ENCODE peak calls at places on chromosomes 11 and 22, in seven cellular contexts. One of them, this sample, is unnamed.

GRCh38 chr11:85889676-85890579 is 34.7 kb downstream of the CCDC83 start:
- DNase-seq in neuronal stem cell: no peak
- DNase-seq in Caco-2: peak; percentile 73
- DNase-seq in ovary: no peak
- DNase-seq in HCT116: peak; percentile 72
- DNase-seq in uterus: no peak
- DNase-seq in tibial artery: no peak
- DNase-seq in this sample: no peak

GRCh38 chr22:19567383-19568009 is 43.3 kb upstream of the CLDN5 start:
- DNase-seq in neuronal stem cell: no peak
- DNase-seq in Caco-2: no peak
- DNase-seq in ovary: no peak
- DNase-seq in HCT116: no peak
- DNase-seq in uterus: no peak
- DNase-seq in tibial artery: no peak
- DNase-seq in this sample: no peak

GRCh38 chr11:74311352-74311926 is at the start of gene P4HA3:
- DNase-seq in neuronal stem cell: peak; percentile 39
- DNase-seq in Caco-2: peak; percentile 86
- DNase-seq in ovary: peak; percentile 48
- DNase-seq in HCT116: peak; percentile 18
- DNase-seq in uterus: peak; percentile 70
- DNase-seq in tibial artery: peak; percentile 55
- DNase-seq in this sample: peak; percentile 95

GRCh38 chr22:37147186-37147990 is 2.3 kb downstream of the IL2RB start:
- DNase-seq in neuronal stem cell: no peak
- DNase-seq in Caco-2: no peak
- DNase-seq in ovary: no peak
- DNase-seq in HCT116: no peak
- DNase-seq in uterus: no peak
- DNase-seq in tibial artery: no peak
- DNase-seq in this sample: no peak

GRCh38 chr22:44587004-44587793 is 89.2 kb upstream of the RTL6 start:
- DNase-seq in neuronal stem cell: no peak
- DNase-seq in Caco-2: no peak
- DNase-seq in ovary: no peak
- DNase-seq in HCT116: no peak
- DNase-seq in uterus: no peak
- DNase-seq in tibial artery: no peak
- DNase-seq in this sample: peak; percentile 64

GRCh38 chr11:107043242-107043991 is 25.1 kb upstream of the GUCY1A2 start:
- DNase-seq in neuronal stem cell: no peak
- DNase-seq in Caco-2: no peak
- DNase-seq in ovary: no peak
- DNase-seq in HCT116: no peak
- DNase-seq in uterus: no peak
- DNase-seq in tibial artery: no peak
- DNase-seq in this sample: no peak

GRCh38 chr22:27679722-27680488 is 121.7 kb downstream of the MN1 start:
- DNase-seq in neuronal stem cell: no peak
- DNase-seq in Caco-2: no peak
- DNase-seq in ovary: no peak
- DNase-seq in HCT116: no peak
- DNase-seq in uterus: no peak
- DNase-seq in tibial artery: no peak
- DNase-seq in this sample: no peak

GRCh38 chr22:46813816-46814597 is 51.6 kb downstream of the TBC1D22A start:
- DNase-seq in neuronal stem cell: no peak
- DNase-seq in Caco-2: no peak
- DNase-seq in ovary: no peak
- DNase-seq in HCT116: no peak
- DNase-seq in uterus: no peak
- DNase-seq in tibial artery: no peak
- DNase-seq in this sample: peak; percentile 26

GRCh38 chr11:85682330-85683305 is 3.4 kb downstream of the CCDC89 start:
- DNase-seq in neuronal stem cell: no peak
- DNase-seq in Caco-2: no peak
- DNase-seq in ovary: peak; percentile 79
- DNase-seq in HCT116: no peak
- DNase-seq in uterus: peak; percentile 76
- DNase-seq in tibial artery: peak; percentile 48
- DNase-seq in this sample: no peak

GRCh38 chr11:69841859-69842698 is 22.9 kb upstream of the FGF3 start:
- DNase-seq in neuronal stem cell: no peak
- DNase-seq in Caco-2: peak; percentile 48
- DNase-seq in ovary: no peak
- DNase-seq in HCT116: peak; percentile 49
- DNase-seq in uterus: no peak
- DNase-seq in tibial artery: no peak
- DNase-seq in this sample: peak; percentile 76

GRCh38 chr22:37213218-37213855 is 1.1 kb upstream of the SSTR3 start:
- DNase-seq in neuronal stem cell: no peak
- DNase-seq in Caco-2: no peak
- DNase-seq in ovary: no peak
- DNase-seq in HCT116: no peak
- DNase-seq in uterus: no peak
- DNase-seq in tibial artery: no peak
- DNase-seq in this sample: no peak

GRCh38 chr11:456533-456932 is 6.5 kb downstream of the PTDSS2 start:
- DNase-seq in neuronal stem cell: no peak
- DNase-seq in Caco-2: no peak
- DNase-seq in ovary: no peak
- DNase-seq in HCT116: no peak
- DNase-seq in uterus: no peak
- DNase-seq in tibial artery: no peak
- DNase-seq in this sample: no peak

GRCh38 chr11:85694385-85694980 is 8.5 kb upstream of the CCDC89 start:
- DNase-seq in neuronal stem cell: no peak
- DNase-seq in Caco-2: no peak
- DNase-seq in ovary: no peak
- DNase-seq in HCT116: peak; percentile 18
- DNase-seq in uterus: no peak
- DNase-seq in tibial artery: no peak
- DNase-seq in this sample: peak; percentile 28

DNA sequence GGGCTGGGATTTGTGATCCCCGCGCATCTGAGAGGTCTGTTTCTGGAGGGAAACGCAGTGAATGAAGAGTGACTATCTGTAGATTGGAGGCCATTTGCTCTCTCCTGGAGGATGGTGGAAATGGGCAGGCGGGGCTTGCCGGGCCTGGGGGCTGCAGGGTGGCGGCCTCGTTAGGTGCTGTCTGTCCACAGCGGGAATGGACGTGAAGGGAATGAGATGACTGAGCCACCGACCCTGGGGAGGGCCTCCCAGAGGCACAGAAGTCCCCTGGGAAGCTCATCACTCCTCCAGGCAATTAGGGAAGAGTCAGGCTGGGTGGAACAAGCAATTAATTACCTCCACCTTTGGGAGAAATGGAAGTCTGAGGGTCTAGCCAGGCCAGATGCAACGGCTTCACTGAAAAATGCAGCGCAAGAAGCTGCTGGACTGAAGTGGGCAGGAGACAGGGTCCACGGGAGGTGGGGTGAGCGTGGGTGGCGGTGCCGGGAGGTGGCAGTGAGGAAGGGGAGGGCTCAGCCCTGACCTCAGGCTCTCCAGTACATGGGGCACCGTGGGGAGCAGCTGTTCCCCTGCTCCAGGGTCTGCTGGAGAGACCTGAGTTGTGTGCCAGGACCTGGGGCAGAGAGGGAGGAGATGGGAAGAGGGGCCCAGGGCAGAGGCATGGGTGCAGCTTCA is 524.5 kb downstream of the BRD1 start:
- DNase-seq in neuronal stem cell: no peak
- DNase-seq in Caco-2: no peak
- DNase-seq in ovary: no peak
- DNase-seq in HCT116: no peak
- DNase-seq in uterus: no peak
- DNase-seq in tibial artery: no peak
- DNase-seq in this sample: peak; percentile 30
- H3K4me3 ChIP-seq in neuronal stem cell: no peak overlapping the region
- H3K4me3 ChIP-seq in Caco-2: no peak overlapping the region
- H3K4me3 ChIP-seq in ovary: no peak overlapping the region
- H3K4me3 ChIP-seq in HCT116: no peak overlapping the region
- H3K4me3 ChIP-seq in uterus: no peak overlapping the region
- H3K4me3 ChIP-seq in tibial artery: no peak overlapping the region
- H3K4me3 ChIP-seq in this sample: no peak overlapping the region

GRCh38 chr22:50441428-50441993 is 33.3 kb downstream of the SBF1 start:
- DNase-seq in neuronal stem cell: no peak
- DNase-seq in Caco-2: no peak
- DNase-seq in ovary: no peak
- DNase-seq in HCT116: no peak
- DNase-seq in uterus: no peak
- DNase-seq in tibial artery: no peak
- DNase-seq in this sample: no peak
- H3K36me3 ChIP-seq in neuronal stem cell: peaks cover 89% of the 10 kb centered on the region
- H3K36me3 ChIP-seq in Caco-2: no peaks in the 10 kb centered on the region
- H3K36me3 ChIP-seq in ovary: no peaks in the 10 kb centered on the region
- H3K36me3 ChIP-seq in HCT116: peaks cover 8% of the 10 kb centered on the region
- H3K36me3 ChIP-seq in uterus: no peaks in the 10 kb centered on the region
- H3K36me3 ChIP-seq in tibial artery: peaks cover 72% of the 10 kb centered on the region
- H3K36me3 ChIP-seq in this sample: peaks cover 11% of the 10 kb centered on the region

GRCh38 chr11:64549969-64550368 is 41.1 kb upstream of the SLC22A12 start:
- DNase-seq in neuronal stem cell: no peak
- DNase-seq in Caco-2: no peak
- DNase-seq in ovary: no peak
- DNase-seq in HCT116: no peak
- DNase-seq in uterus: no peak
- DNase-seq in tibial artery: no peak
- DNase-seq in this sample: no peak
- H3K27me3 ChIP-seq in neuronal stem cell: peaks cover 3% of the 10 kb centered on the region
- H3K27me3 ChIP-seq in Caco-2: no peaks in the 10 kb centered on the region
- H3K27me3 ChIP-seq in ovary: no peaks in the 10 kb centered on the region
- H3K27me3 ChIP-seq in HCT116: no peaks in the 10 kb centered on the region
- H3K27me3 ChIP-seq in uterus: no peaks in the 10 kb centered on the region
- H3K27me3 ChIP-seq in tibial artery: no peaks in the 10 kb centered on the region
- H3K27me3 ChIP-seq in this sample: no peaks in the 10 kb centered on the region

DNA sequence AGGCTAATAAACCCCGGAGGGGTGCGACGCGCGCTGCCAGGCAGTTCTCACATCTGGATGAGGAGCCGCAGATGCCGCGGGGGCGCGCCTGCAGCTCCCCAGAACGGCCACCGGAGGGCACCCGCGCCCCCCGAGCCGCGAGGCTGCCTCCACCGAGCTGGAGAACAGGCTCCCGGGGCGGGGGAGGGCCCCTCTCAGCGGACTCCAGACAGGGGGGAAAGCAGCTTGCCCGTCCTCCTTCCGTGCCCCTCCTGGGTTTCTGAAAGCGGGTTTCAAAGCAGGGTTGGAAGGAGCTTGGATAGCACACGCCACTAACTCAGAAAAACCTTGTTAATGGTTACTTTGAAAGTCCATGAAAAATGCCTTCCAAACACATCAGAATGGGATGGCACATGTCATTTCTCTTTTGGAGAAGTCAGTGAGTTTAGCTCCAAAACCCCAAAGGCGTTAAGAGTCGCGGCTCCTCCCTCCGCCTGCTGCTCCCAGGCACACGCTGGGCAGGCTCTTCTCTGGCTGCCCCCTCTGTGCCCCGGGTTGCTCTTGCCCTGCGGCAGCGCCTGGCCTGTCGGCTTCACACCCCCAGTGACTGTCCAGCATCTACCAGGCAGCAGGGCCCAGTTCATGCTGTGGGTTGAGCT is 317.8 kb downstream of the NTM start:
- DNase-seq in neuronal stem cell: peak; percentile 56
- DNase-seq in Caco-2: no peak
- DNase-seq in ovary: peak; percentile 23
- DNase-seq in HCT116: no peak
- DNase-seq in uterus: peak; percentile 38
- DNase-seq in tibial artery: peak; percentile 37
- DNase-seq in this sample: peak; percentile 98
- H3K4me3 ChIP-seq in neuronal stem cell: no peak overlapping the region
- H3K4me3 ChIP-seq in Caco-2: no peak overlapping the region
- H3K4me3 ChIP-seq in ovary: no peak overlapping the region
- H3K4me3 ChIP-seq in HCT116: no peak overlapping the region
- H3K4me3 ChIP-seq in uterus: no peak overlapping the region
- H3K4me3 ChIP-seq in tibial artery: no peak overlapping the region
- H3K4me3 ChIP-seq in this sample: no peak overlapping the region

GRCh38 chr11:65078151-65078550 is 5.7 kb downstream of the CDCA5 start:
- DNase-seq in neuronal stem cell: no peak
- DNase-seq in Caco-2: peak; percentile 63
- DNase-seq in ovary: no peak
- DNase-seq in HCT116: peak; percentile 29
- DNase-seq in uterus: no peak
- DNase-seq in tibial artery: no peak
- DNase-seq in this sample: peak; percentile 85

GRCh38 chr11:65077466-65077865 is 6.4 kb downstream of the CDCA5 start:
- DNase-seq in neuronal stem cell: no peak
- DNase-seq in Caco-2: no peak
- DNase-seq in ovary: no peak
- DNase-seq in HCT116: no peak
- DNase-seq in uterus: no peak
- DNase-seq in tibial artery: no peak
- DNase-seq in this sample: no peak

GRCh38 chr11:65083134-65083833 is 556 bp downstream of the CDCA5 start:
- DNase-seq in neuronal stem cell: no peak
- DNase-seq in Caco-2: no peak
- DNase-seq in ovary: no peak
- DNase-seq in HCT116: no peak
- DNase-seq in uterus: no peak
- DNase-seq in tibial artery: no peak
- DNase-seq in this sample: peak; percentile 40

GRCh38 chr11:65083834-65084597 is at the start of the genes CDCA5 and ZFPL1:
- DNase-seq in neuronal stem cell: peak; percentile 98
- DNase-seq in Caco-2: peak; percentile 96
- DNase-seq in ovary: peak; percentile 95
- DNase-seq in HCT116: peak; percentile 91
- DNase-seq in uterus: peak; percentile 96
- DNase-seq in tibial artery: peak; percentile 93
- DNase-seq in this sample: peak; percentile 100

GRCh38 chr11:65078786-65079342 is 5.0 kb downstream of the CDCA5 start:
- DNase-seq in neuronal stem cell: no peak
- DNase-seq in Caco-2: no peak
- DNase-seq in ovary: no peak
- DNase-seq in HCT116: no peak
- DNase-seq in uterus: no peak
- DNase-seq in tibial artery: no peak
- DNase-seq in this sample: no peak
- H3K36me3 ChIP-seq in neuronal stem cell: peaks cover 74% of the 10 kb centered on the region
- H3K36me3 ChIP-seq in Caco-2: peaks cover 6% of the 10 kb centered on the region
- H3K36me3 ChIP-seq in ovary: no peaks in the 10 kb centered on the region
- H3K36me3 ChIP-seq in HCT116: peaks cover 49% of the 10 kb centered on the region
- H3K36me3 ChIP-seq in uterus: no peaks in the 10 kb centered on the region
- H3K36me3 ChIP-seq in tibial artery: no peaks in the 10 kb centered on the region
- H3K36me3 ChIP-seq in this sample: peaks cover 39% of the 10 kb centered on the region